ENCODE peak calls at places on chromosomes 4 and X, in five cellular contexts. O is GM12892, H is HFFc6, N is iris pigment epithelial cell, X is skeletal muscle cell. V is an unnamed sample.

GRCh38 chrX:39619182-39620009 is 478.4 kb downstream of the BCOR start:
- DNase-seq in O (no peak), H (no peak), N (peak; percentile 36), X (no peak), V (no peak)

GRCh38 chr4:77104405-77105292 is 28.9 kb upstream of the CCNI start:
- DNase-seq in O (no peak), H (no peak), N (peak; percentile 47), X (peak; percentile 23), V (no peak)

GRCh38 chr4:6474053-6474568 is 1.7 kb upstream of the PPP2R2C start:
- DNase-seq in O (no peak), H (no peak), N (peak; percentile 21), X (no peak), V (no peak)

GRCh38 chr4:6907658-6908191 is 1.9 kb upstream of the TBC1D14 start:
- DNase-seq in O (no peak), H (no peak), N (no peak), X (no peak), V (no peak)

GRCh38 chr4:41095192-41095872 is 119.0 kb downstream of the APBB2 start:
- DNase-seq in O (no peak), H (no peak), N (peak; percentile 19), X (no peak), V (no peak)

GRCh38 chr4:136811496-136812077 is 720.7 kb downstream of the PCDH18 start:
- DNase-seq in O (no peak), H (no peak), N (no peak), X (no peak), V (no peak)

GRCh38 chrX:19593684-19594083 is 78.4 kb upstream of the MAP3K15 start:
- DNase-seq in O (no peak), H (peak; percentile 32), N (peak; percentile 45), X (no peak), V (no peak)

GRCh38 chr4:90621080-90621479 is 493.9 kb downstream of the CCSER1 start:
- DNase-seq in O (no peak), H (no peak), N (no peak), X (no peak), V (no peak)

GRCh38 chr4:120055795-120056194 is 10.9 kb downstream of the MAD2L1 start:
- DNase-seq in O (no peak), H (no peak), N (no peak), X (no peak), V (no peak)

GRCh38 chrX:10828640-10829039 is 208.3 kb upstream of the MID1 start:
- DNase-seq in O (no peak), H (no peak), N (no peak), X (no peak), V (no peak)

GRCh38 chr4:121696140-121696640 is 590 bp downstream of the ANXA5 start:
- DNase-seq in O (no peak), H (peak; percentile 82), N (peak; percentile 84), X (no peak), V (no peak)

GRCh38 chrX:133265331-133265730 is 47.2 kb upstream of the TFDP3 start:
- DNase-seq in O (no peak), H (no peak), N (no peak), X (no peak), V (no peak)

GRCh38 chr4:82648356-82648755 is 86.6 kb upstream of the TMEM150C start:
- DNase-seq in O (no peak), H (no peak), N (peak; percentile 57), X (peak; percentile 12), V (no peak)

GRCh38 chr4:110514889-110515479 is 39.0 kb downstream of the ENPEP start:
- DNase-seq in O (no peak), H (peak; percentile 46), N (peak; percentile 35), X (no peak), V (no peak)

GRCh38 chrX:129939986-129940385 is 34.0 kb downstream of the UTP14A start:
- DNase-seq in O (no peak), H (no peak), N (no peak), X (no peak), V (no peak)

GRCh38 chrX:65688403-65688881 is 21.0 kb downstream of the MSN start:
- DNase-seq in O (peak; percentile 38), H (peak; percentile 28), N (peak; percentile 91), X (no peak), V (no peak)

GRCh38 chr4:137213372-137214173 is 318.7 kb downstream of the PCDH18 start:
- DNase-seq in O (no peak), H (peak; percentile 75), N (peak; percentile 67), X (peak; percentile 8), V (no peak)

GRCh38 chr4:110418641-110419040 is 57.3 kb upstream of the ENPEP start:
- DNase-seq in O (no peak), H (no peak), N (no peak), X (no peak), V (no peak)

GRCh38 chr4:139887962-139888735 is 222.5 kb downstream of the MGST2 start:
- DNase-seq in O (peak; percentile 17), H (no peak), N (peak; percentile 55), X (no peak), V (no peak)

GRCh38 chr4:27702710-27703431 is 842.2 kb downstream of the STIM2 start:
- DNase-seq in O (no peak), H (no peak), N (peak; percentile 12), X (peak; percentile 52), V (no peak)

GRCh38 chrX:129762448-129762847 is 17.3 kb upstream of the SASH3 start:
- DNase-seq in O (no peak), H (no peak), N (no peak), X (no peak), V (no peak)

GRCh38 chr4:145523117-145523516 is 41.5 kb downstream of the SMAD1 start:
- DNase-seq in O (no peak), H (no peak), N (peak; percentile 22), X (no peak), V (no peak)

GRCh38 chr4:68683034-68683433 is 12.6 kb upstream of the UGT2B15 start:
- DNase-seq in O (no peak), H (no peak), N (no peak), X (no peak), V (no peak)

GRCh38 chrX:133350751-133351150 is 64.5 kb downstream of the GPC4 start:
- DNase-seq in O (no peak), H (no peak), N (peak; percentile 20), X (peak; percentile 21), V (no peak)

GRCh38 chrX:38215141-38215540 is 5.5 kb downstream of the SRPX start:
- DNase-seq in O (no peak), H (no peak), N (peak; percentile 36), X (peak; percentile 74), V (peak; percentile 88)

GRCh38 chr4:77636902-77637301 is 31.3 kb downstream of the CXCL13 start:
- DNase-seq in O (no peak), H (peak; percentile 63), N (peak; percentile 91), X (peak; percentile 93), V (peak; percentile 16)

GRCh38 chr4:104930298-104930697 is 216.4 kb upstream of the TET2 start:
- DNase-seq in O (no peak), H (no peak), N (no peak), X (no peak), V (no peak)

GRCh38 chr4:152310223-152310622 is 225.7 kb downstream of the FBXW7 start:
- DNase-seq in O (no peak), H (peak; percentile 88), N (peak; percentile 76), X (peak; percentile 43), V (no peak)

GRCh38 chrX:9189286-9189685 is 155.4 kb upstream of the FAM9B start:
- DNase-seq in O (no peak), H (no peak), N (no peak), X (no peak), V (no peak)